ENCODE peak calls at places on chromosomes 12 and 14, in four cellular contexts. I is AG04450, Y is HCT116, E is neural progenitor cell. T is an unnamed sample.

GRCh38 chr14:104091927-104092771 is 6.6 kb downstream of the ASPG start:
- DNase-seq in E (no peak), I (no peak), Y (no peak), T (no peak)

GRCh38 chr12:34287437-34287836 is 265.1 kb downstream of the ALG10 start:
- DNase-seq in I (no peak), E (no peak), Y (no peak), T (no peak)

GRCh38 chr12:59699408-59700144 is 103.7 kb downstream of the SLC16A7 start:
- DNase-seq in Y (no peak), I (peak; percentile 49), E (no peak), T (peak; percentile 59)

GRCh38 chr12:71702590-71702989 is 16.7 kb downstream of the TMEM19 start:
- DNase-seq in I (no peak), Y (no peak), E (no peak), T (no peak)

GRCh38 chr14:105562713-105563346 is 36.4 kb downstream of the TMEM121 start:
- DNase-seq in Y (no peak), E (no peak), I (no peak), T (no peak)

GRCh38 chr12:80264891-80265290 is 165.6 kb downstream of the OTOGL start:
- DNase-seq in Y (no peak), I (no peak), E (no peak), T (no peak)

GRCh38 chr12:52356031-52356761 is 11.1 kb downstream of the KRT85 start:
- DNase-seq in Y (no peak), E (no peak), I (no peak), T (no peak)

GRCh38 chr12:3757261-3757660 is 4.4 kb upstream of the CRACR2A start:
- DNase-seq in E (no peak), I (no peak), Y (no peak), T (no peak)

GRCh38 chr14:63134801-63135200 is 69.4 kb upstream of the RHOJ start:
- DNase-seq in Y (no peak), I (no peak), E (peak; percentile 56), T (no peak)

GRCh38 chr12:124626841-124627502 is 59.6 kb upstream of the NCOR2 start:
- DNase-seq in Y (no peak), E (no peak), I (no peak), T (no peak)

GRCh38 chr12:1688086-1688710 is 2.7 kb upstream of the ADIPOR2 start:
- DNase-seq in I (no peak), E (no peak), Y (no peak), T (no peak)

GRCh38 chr14:46197856-46198255 is 453.7 kb downstream of the RPL10L start:
- DNase-seq in Y (no peak), E (no peak), I (no peak), T (no peak)

GRCh38 chr12:31702047-31702446 is 26.8 kb downstream of the AMN1 start:
- DNase-seq in Y (peak; percentile 15), E (peak; percentile 42), I (no peak), T (no peak)

GRCh38 chr14:30272848-30273563 is 286.0 kb upstream of the G2E3 start:
- DNase-seq in E (peak; percentile 45), I (no peak), Y (no peak), T (no peak)

GRCh38 chr14:97282210-97282609 is 485.0 kb downstream of the VRK1 start:
- DNase-seq in E (no peak), I (no peak), Y (no peak), T (no peak)

GRCh38 chr12:63875703-63876102 is 31.2 kb downstream of the SRGAP1 start:
- DNase-seq in I (no peak), E (no peak), Y (no peak), T (no peak)

GRCh38 chr12:121811434-121812319 is 7.9 kb downstream of the SETD1B start:
- DNase-seq in E (peak; percentile 92), Y (no peak), I (no peak), T (no peak)

GRCh38 chr12:51924551-51925399 is 17.5 kb downstream of the ACVRL1 start:
- DNase-seq in Y (no peak), E (no peak), I (no peak), T (no peak)

GRCh38 chr14:90087433-90087832 is 25.6 kb downstream of the KCNK13 start:
- DNase-seq in I (peak; percentile 13), Y (no peak), E (no peak), T (no peak)

GRCh38 chr12:71476513-71476912 is 36.9 kb downstream of the LGR5 start:
- DNase-seq in I (peak; percentile 68), E (no peak), Y (no peak), T (peak; percentile 92)

GRCh38 chr14:84237881-84238280 is 1292.1 kb upstream of the FLRT2 start:
- DNase-seq in I (no peak), E (no peak), Y (no peak), T (no peak)

GRCh38 chr12:121765573-121765972 is 27.9 kb downstream of the RHOF start:
- DNase-seq in I (peak; percentile 88), E (no peak), Y (peak; percentile 58), T (no peak)

GRCh38 chr12:106976668-106977067 is 10.3 kb downstream of the MTERF2 start:
- DNase-seq in E (no peak), Y (no peak), I (no peak), T (no peak)

GRCh38 chr12:1282670-1283361 is 291.8 kb downstream of the ERC1 start:
- DNase-seq in I (no peak), E (no peak), Y (no peak), T (no peak)

GRCh38 chr12:14613718-14614117 is 46.0 kb upstream of the PLBD1 start:
- DNase-seq in E (no peak), Y (no peak), I (no peak), T (no peak)

GRCh38 chr12:70671698-70672097 is 34.5 kb upstream of the PTPRB start:
- DNase-seq in E (no peak), Y (no peak), I (no peak), T (no peak)

GRCh38 chr12:19130224-19131019 is 889 bp downstream of the PLEKHA5 start:
- DNase-seq in I (no peak), Y (no peak), E (peak; percentile 62), T (no peak)

GRCh38 chr14:53793790-53794560 is 162.7 kb downstream of the BMP4 start:
- DNase-seq in Y (no peak), I (no peak), E (no peak), T (no peak)

GRCh38 chr12:26239508-26240328 is 44.3 kb downstream of the SSPN start:
- DNase-seq in I (peak; percentile 36), E (no peak), Y (peak; percentile 21), T (peak; percentile 36)

GRCh38 chr12:49909826-49910225 is 6.1 kb upstream of the FAIM2 start:
- DNase-seq in I (no peak), E (peak; percentile 65), Y (peak; percentile 48), T (no peak)

GRCh38 chr12:15208871-15209656 is 12.2 kb downstream of the RERG start:
- DNase-seq in E (no peak), I (no peak), Y (no peak), T (no peak)

DNA sequence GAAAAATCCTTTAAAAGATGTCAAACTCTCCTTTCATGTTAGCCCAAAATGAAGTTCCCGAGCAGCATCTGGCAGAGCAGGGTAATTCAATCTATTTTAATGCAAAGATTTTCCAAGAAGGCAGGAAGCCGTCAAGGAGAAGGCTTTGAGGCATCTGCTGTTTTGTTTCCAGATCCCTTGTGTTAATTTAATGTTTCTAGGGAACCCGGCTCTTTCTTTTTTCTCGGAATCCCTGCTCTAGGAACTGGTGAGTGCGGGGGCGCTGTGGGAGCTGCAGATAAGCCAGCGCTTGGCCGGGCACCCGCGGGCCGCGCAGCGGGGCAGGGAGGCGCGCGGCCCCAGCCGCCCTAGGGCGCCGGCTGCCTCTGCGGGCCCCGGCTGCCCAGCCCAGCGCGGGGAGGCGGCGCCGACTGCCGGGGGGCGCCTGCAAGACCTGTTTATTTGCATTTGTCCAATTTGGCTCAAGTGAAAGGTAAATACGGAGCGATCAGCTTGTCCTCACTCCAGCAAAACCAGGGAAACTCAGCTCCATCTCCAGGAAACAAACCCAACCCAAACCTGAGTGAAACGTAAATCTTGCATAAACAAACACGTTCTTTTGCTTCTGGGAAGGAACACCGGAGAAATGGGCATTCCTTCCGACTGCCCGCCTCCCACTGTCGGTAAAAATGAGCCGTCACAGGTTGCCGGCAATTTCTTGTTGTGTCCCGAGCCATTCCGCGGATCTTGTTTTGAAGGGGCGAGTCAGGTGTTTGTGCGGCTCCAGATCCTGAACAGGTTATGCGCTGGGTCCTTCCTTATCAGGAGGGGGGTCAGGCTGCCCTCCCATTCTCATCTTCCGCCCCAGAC is 65.1 kb downstream of the CRADD start:
- DNase-seq in E (peak; percentile 79), Y (peak; percentile 29), I (peak; percentile 10), T (no peak)
- TF ChIP-seq CTCF in E (peak; percentile 34), Y (peak; percentile 36), I (peak; percentile 51), T (peak; percentile 13)

GRCh38 chr12:131113562-131113961 is 159.9 kb downstream of the ADGRD1 start:
- DNase-seq in I (no peak), E (no peak), Y (no peak), T (no peak)

GRCh38 chr12:131112690-131113290 is 159.1 kb downstream of the ADGRD1 start:
- DNase-seq in E (no peak), Y (no peak), I (no peak), T (no peak)

GRCh38 chr12:131114942-131115584 is 161.4 kb downstream of the ADGRD1 start:
- DNase-seq in I (no peak), Y (no peak), E (no peak), T (no peak)

GRCh38 chr12:131115766-131116165 is 162.1 kb downstream of the ADGRD1 start:
- DNase-seq in Y (no peak), E (no peak), I (no peak), T (no peak)

DNA sequence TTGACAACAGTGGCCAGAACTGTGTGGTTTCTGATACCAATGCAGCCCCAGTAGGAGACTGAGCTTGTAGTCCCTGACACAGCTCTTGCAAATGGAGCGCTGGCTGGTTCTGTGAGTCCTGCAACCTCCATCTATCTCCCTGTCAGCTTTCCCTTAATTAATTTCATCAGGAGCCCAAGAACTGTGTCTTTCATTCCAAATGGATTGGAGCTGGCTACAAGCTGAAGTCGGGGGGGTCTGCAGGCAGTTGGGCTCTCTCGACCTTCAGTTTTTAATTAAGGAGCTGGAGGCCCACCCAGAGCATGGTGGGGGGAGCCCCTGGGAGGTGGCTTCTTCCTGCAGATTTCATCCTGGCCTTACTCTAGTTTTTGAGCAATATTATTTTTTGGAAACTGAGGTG is 160.6 kb downstream of the ADGRD1 start:
- DNase-seq in I (no peak), E (no peak), Y (no peak), T (no peak)
- TF ChIP-seq CTCF in I (no peak), E (no peak), Y (no peak), T (no peak)

GRCh38 chr14:85536835-85537195 is 6.9 kb downstream of the FLRT2 start:
- DNase-seq in I (no peak), E (no peak), Y (no peak), T (no peak)

GRCh38 chr14:85537526-85537925 is 7.6 kb downstream of the FLRT2 start:
- DNase-seq in E (no peak), I (no peak), Y (no peak), T (no peak)

GRCh38 chr14:85534914-85535313 is 5.0 kb downstream of the FLRT2 start:
- DNase-seq in Y (no peak), I (no peak), E (peak; percentile 39), T (no peak)

GRCh38 chr14:85535316-85535715 is 5.4 kb downstream of the FLRT2 start:
- DNase-seq in E (no peak), I (no peak), Y (no peak), T (no peak)

GRCh38 chr14:85535916-85536834 is 6.2 kb downstream of the FLRT2 start:
- DNase-seq in I (no peak), E (peak; percentile 28), Y (no peak), T (no peak)
- TF ChIP-seq CTCF in I (peak; percentile 57), E (peak; percentile 52), Y (no peak), T (peak; percentile 24)

DNA sequence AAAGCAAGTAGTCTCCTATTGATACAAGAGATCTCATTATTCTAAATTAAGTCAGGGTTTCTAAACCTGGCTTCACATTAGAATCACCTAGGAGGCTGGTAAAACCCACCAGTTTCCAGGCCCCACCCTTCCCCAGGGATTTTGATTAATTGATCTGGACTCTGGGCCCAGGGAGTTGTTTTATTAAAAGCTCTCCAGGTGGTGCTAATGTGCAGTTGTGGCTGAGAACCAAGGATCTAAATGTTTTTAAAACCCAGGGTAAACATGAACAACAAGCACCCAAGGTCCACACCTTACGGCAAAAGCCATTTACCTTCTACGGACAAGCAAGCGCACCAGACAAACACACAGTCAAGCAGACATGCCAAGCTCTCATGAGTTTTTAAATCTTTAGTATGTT is 73.9 kb downstream of the SLC2A13 start:
- DNase-seq in Y (no peak), E (peak; percentile 8), I (no peak), T (no peak)
- TF ChIP-seq CTCF in Y (peak; percentile 9), E (peak; percentile 5), I (no peak), T (no peak)